ENCODE peak calls at places on chromosomes 6 and 20, in nine cellular contexts. One of them, this sample, is unnamed.

GRCh38 chr20:58753929-58754551 is 61.4 kb downstream of the NPEPL1 start:
- DNase-seq in astrocyte of the spinal cord: no peak
- DNase-seq in GM12865: no peak
- DNase-seq in tibial artery: no peak
- DNase-seq in AG10803: no peak
- DNase-seq in nephron progenitor cell: no peak
- DNase-seq in HCT116: no peak
- DNase-seq in left ventricle myocardium inferior: no peak
- DNase-seq in ovary: no peak
- DNase-seq in this sample: peak

GRCh38 chr6:135535989-135536414 is 38.5 kb upstream of the AHI1 start:
- DNase-seq in astrocyte of the spinal cord: peak
- DNase-seq in GM12865: peak
- DNase-seq in tibial artery: no peak
- DNase-seq in AG10803: peak
- DNase-seq in nephron progenitor cell: peak
- DNase-seq in HCT116: peak
- DNase-seq in left ventricle myocardium inferior: no peak
- DNase-seq in ovary: no peak
- DNase-seq in this sample: no peak

GRCh38 chr20:49450281-49450707 is 32.2 kb downstream of the KCNB1 start:
- DNase-seq in astrocyte of the spinal cord: no peak
- DNase-seq in GM12865: no peak
- DNase-seq in tibial artery: no peak
- DNase-seq in AG10803: no peak
- DNase-seq in nephron progenitor cell: no peak
- DNase-seq in HCT116: no peak
- DNase-seq in left ventricle myocardium inferior: no peak
- DNase-seq in ovary: no peak
- DNase-seq in this sample: no peak

GRCh38 chr20:57717797-57718196 is 8.0 kb upstream of the PMEPA1 start:
- DNase-seq in astrocyte of the spinal cord: no peak
- DNase-seq in GM12865: no peak
- DNase-seq in tibial artery: no peak
- DNase-seq in AG10803: peak
- DNase-seq in nephron progenitor cell: no peak
- DNase-seq in HCT116: no peak
- DNase-seq in left ventricle myocardium inferior: no peak
- DNase-seq in ovary: no peak
- DNase-seq in this sample: no peak

GRCh38 chr20:53021934-53022333 is 49.8 kb downstream of the TSHZ2 start:
- DNase-seq in astrocyte of the spinal cord: no peak
- DNase-seq in GM12865: peak
- DNase-seq in tibial artery: no peak
- DNase-seq in AG10803: no peak
- DNase-seq in nephron progenitor cell: no peak
- DNase-seq in HCT116: no peak
- DNase-seq in left ventricle myocardium inferior: no peak
- DNase-seq in ovary: no peak
- DNase-seq in this sample: no peak

GRCh38 chr6:160421854-160422253 is 73.7 kb downstream of the SLC22A3 start:
- DNase-seq in astrocyte of the spinal cord: no peak
- DNase-seq in GM12865: no peak
- DNase-seq in tibial artery: peak
- DNase-seq in AG10803: peak
- DNase-seq in nephron progenitor cell: no peak
- DNase-seq in HCT116: no peak
- DNase-seq in left ventricle myocardium inferior: peak
- DNase-seq in ovary: peak
- DNase-seq in this sample: no peak

GRCh38 chr6:150702675-150703074 is 103.0 kb downstream of the PLEKHG1 start:
- DNase-seq in astrocyte of the spinal cord: no peak
- DNase-seq in GM12865: no peak
- DNase-seq in tibial artery: no peak
- DNase-seq in AG10803: no peak
- DNase-seq in nephron progenitor cell: no peak
- DNase-seq in HCT116: no peak
- DNase-seq in left ventricle myocardium inferior: no peak
- DNase-seq in ovary: no peak
- DNase-seq in this sample: no peak

GRCh38 chr20:6583134-6583738 is 184.2 kb upstream of the BMP2 start:
- DNase-seq in astrocyte of the spinal cord: peak
- DNase-seq in GM12865: peak
- DNase-seq in tibial artery: no peak
- DNase-seq in AG10803: peak
- DNase-seq in nephron progenitor cell: peak
- DNase-seq in HCT116: no peak
- DNase-seq in left ventricle myocardium inferior: peak
- DNase-seq in ovary: no peak
- DNase-seq in this sample: peak

GRCh38 chr20:45951925-45952834 is 17.7 kb downstream of the PCIF1 start:
- DNase-seq in astrocyte of the spinal cord: no peak
- DNase-seq in GM12865: no peak
- DNase-seq in tibial artery: no peak
- DNase-seq in AG10803: no peak
- DNase-seq in nephron progenitor cell: no peak
- DNase-seq in HCT116: no peak
- DNase-seq in left ventricle myocardium inferior: no peak
- DNase-seq in ovary: no peak
- DNase-seq in this sample: peak

GRCh38 chr6:142940487-142940886 is 4.5 kb downstream of the HIVEP2 start:
- DNase-seq in astrocyte of the spinal cord: peak
- DNase-seq in GM12865: no peak
- DNase-seq in tibial artery: no peak
- DNase-seq in AG10803: peak
- DNase-seq in nephron progenitor cell: no peak
- DNase-seq in HCT116: no peak
- DNase-seq in left ventricle myocardium inferior: no peak
- DNase-seq in ovary: no peak
- DNase-seq in this sample: no peak

GRCh38 chr6:6676910-6677441 is 88.5 kb downstream of the LY86 start:
- DNase-seq in astrocyte of the spinal cord: peak
- DNase-seq in GM12865: peak
- DNase-seq in tibial artery: peak
- DNase-seq in AG10803: peak
- DNase-seq in nephron progenitor cell: peak
- DNase-seq in HCT116: peak
- DNase-seq in left ventricle myocardium inferior: peak
- DNase-seq in ovary: peak
- DNase-seq in this sample: peak

GRCh38 chr6:101876431-101876830 is 482.9 kb downstream of the GRIK2 start:
- DNase-seq in astrocyte of the spinal cord: no peak
- DNase-seq in GM12865: no peak
- DNase-seq in tibial artery: no peak
- DNase-seq in AG10803: no peak
- DNase-seq in nephron progenitor cell: no peak
- DNase-seq in HCT116: no peak
- DNase-seq in left ventricle myocardium inferior: no peak
- DNase-seq in ovary: no peak
- DNase-seq in this sample: no peak

GRCh38 chr20:24773751-24774201 is 175.3 kb upstream of the CST7 start:
- DNase-seq in astrocyte of the spinal cord: peak
- DNase-seq in GM12865: peak
- DNase-seq in tibial artery: peak
- DNase-seq in AG10803: peak
- DNase-seq in nephron progenitor cell: no peak
- DNase-seq in HCT116: no peak
- DNase-seq in left ventricle myocardium inferior: no peak
- DNase-seq in ovary: no peak
- DNase-seq in this sample: peak

GRCh38 chr6:50845499-50846108 is 26.9 kb downstream of the TFAP2B start:
- DNase-seq in astrocyte of the spinal cord: no peak
- DNase-seq in GM12865: no peak
- DNase-seq in tibial artery: no peak
- DNase-seq in AG10803: no peak
- DNase-seq in nephron progenitor cell: no peak
- DNase-seq in HCT116: no peak
- DNase-seq in left ventricle myocardium inferior: no peak
- DNase-seq in ovary: no peak
- DNase-seq in this sample: no peak

GRCh38 chr6:169556758-169557505 is 144.9 kb downstream of the WDR27 start:
- DNase-seq in astrocyte of the spinal cord: no peak
- DNase-seq in GM12865: peak
- DNase-seq in tibial artery: no peak
- DNase-seq in AG10803: peak
- DNase-seq in nephron progenitor cell: no peak
- DNase-seq in HCT116: no peak
- DNase-seq in left ventricle myocardium inferior: no peak
- DNase-seq in ovary: no peak
- DNase-seq in this sample: no peak

GRCh38 chr6:12343440-12344162 is 53.4 kb downstream of the EDN1 start:
- DNase-seq in astrocyte of the spinal cord: no peak
- DNase-seq in GM12865: no peak
- DNase-seq in tibial artery: no peak
- DNase-seq in AG10803: no peak
- DNase-seq in nephron progenitor cell: no peak
- DNase-seq in HCT116: no peak
- DNase-seq in left ventricle myocardium inferior: no peak
- DNase-seq in ovary: no peak
- DNase-seq in this sample: no peak

GRCh38 chr20:5353624-5354496 is 37.1 kb upstream of the PROKR2 start:
- DNase-seq in astrocyte of the spinal cord: peak
- DNase-seq in GM12865: no peak
- DNase-seq in tibial artery: no peak
- DNase-seq in AG10803: peak
- DNase-seq in nephron progenitor cell: no peak
- DNase-seq in HCT116: peak
- DNase-seq in left ventricle myocardium inferior: no peak
- DNase-seq in ovary: no peak
- DNase-seq in this sample: no peak

GRCh38 chr20:12961725-12962124 is 47.0 kb upstream of the SPTLC3 start:
- DNase-seq in astrocyte of the spinal cord: no peak
- DNase-seq in GM12865: no peak
- DNase-seq in tibial artery: no peak
- DNase-seq in AG10803: no peak
- DNase-seq in nephron progenitor cell: no peak
- DNase-seq in HCT116: no peak
- DNase-seq in left ventricle myocardium inferior: no peak
- DNase-seq in ovary: no peak
- DNase-seq in this sample: no peak

GRCh38 chr6:129317931-129318820 is 391.8 kb downstream of the ARHGAP18 start:
- DNase-seq in astrocyte of the spinal cord: peak
- DNase-seq in GM12865: no peak
- DNase-seq in tibial artery: no peak
- DNase-seq in AG10803: peak
- DNase-seq in nephron progenitor cell: no peak
- DNase-seq in HCT116: no peak
- DNase-seq in left ventricle myocardium inferior: no peak
- DNase-seq in ovary: no peak
- DNase-seq in this sample: no peak

GRCh38 chr6:108117427-108118358 is 43.2 kb upstream of the OSTM1 start:
- DNase-seq in astrocyte of the spinal cord: no peak
- DNase-seq in GM12865: peak
- DNase-seq in tibial artery: no peak
- DNase-seq in AG10803: no peak
- DNase-seq in nephron progenitor cell: peak
- DNase-seq in HCT116: no peak
- DNase-seq in left ventricle myocardium inferior: peak
- DNase-seq in ovary: peak
- DNase-seq in this sample: peak
- TF ChIP-seq CTCF in astrocyte of the spinal cord: no peak
- TF ChIP-seq CTCF in GM12865: no peak
- TF ChIP-seq CTCF in tibial artery: no peak
- TF ChIP-seq CTCF in AG10803: no peak
- TF ChIP-seq CTCF in nephron progenitor cell: no peak
- TF ChIP-seq CTCF in HCT116: no peak
- TF ChIP-seq CTCF in left ventricle myocardium inferior: no peak
- TF ChIP-seq CTCF in ovary: no peak
- TF ChIP-seq CTCF in this sample: no peak

GRCh38 chr6:145214570-145214969 is 520.8 kb downstream of the EPM2A start:
- DNase-seq in astrocyte of the spinal cord: peak
- DNase-seq in GM12865: peak
- DNase-seq in tibial artery: no peak
- DNase-seq in AG10803: peak
- DNase-seq in nephron progenitor cell: peak
- DNase-seq in HCT116: peak
- DNase-seq in left ventricle myocardium inferior: no peak
- DNase-seq in ovary: no peak
- DNase-seq in this sample: no peak
- TF ChIP-seq CTCF in astrocyte of the spinal cord: peak
- TF ChIP-seq CTCF in GM12865: peak
- TF ChIP-seq CTCF in tibial artery: peak
- TF ChIP-seq CTCF in AG10803: peak
- TF ChIP-seq CTCF in nephron progenitor cell: peak
- TF ChIP-seq CTCF in HCT116: peak
- TF ChIP-seq CTCF in left ventricle myocardium inferior: peak
- TF ChIP-seq CTCF in ovary: peak
- TF ChIP-seq CTCF in this sample: peak

GRCh38 chr6:90868656-90869055 is 281.8 kb upstream of the MAP3K7 start:
- DNase-seq in astrocyte of the spinal cord: no peak
- DNase-seq in GM12865: no peak
- DNase-seq in tibial artery: no peak
- DNase-seq in AG10803: no peak
- DNase-seq in nephron progenitor cell: no peak
- DNase-seq in HCT116: no peak
- DNase-seq in left ventricle myocardium inferior: no peak
- DNase-seq in ovary: no peak
- DNase-seq in this sample: no peak
- TF ChIP-seq CTCF in astrocyte of the spinal cord: no peak
- TF ChIP-seq CTCF in GM12865: no peak
- TF ChIP-seq CTCF in tibial artery: no peak
- TF ChIP-seq CTCF in AG10803: no peak
- TF ChIP-seq CTCF in nephron progenitor cell: no peak
- TF ChIP-seq CTCF in HCT116: no peak
- TF ChIP-seq CTCF in left ventricle myocardium inferior: no peak
- TF ChIP-seq CTCF in ovary: no peak
- TF ChIP-seq CTCF in this sample: no peak

GRCh38 chr20:37543828-37544227 is 16.2 kb upstream of the BLCAP start:
- DNase-seq in astrocyte of the spinal cord: no peak
- DNase-seq in GM12865: no peak
- DNase-seq in tibial artery: no peak
- DNase-seq in AG10803: peak
- DNase-seq in nephron progenitor cell: no peak
- DNase-seq in HCT116: no peak
- DNase-seq in left ventricle myocardium inferior: no peak
- DNase-seq in ovary: no peak
- DNase-seq in this sample: no peak
- TF ChIP-seq CTCF in astrocyte of the spinal cord: peak
- TF ChIP-seq CTCF in GM12865: no peak
- TF ChIP-seq CTCF in tibial artery: no peak
- TF ChIP-seq CTCF in AG10803: peak
- TF ChIP-seq CTCF in nephron progenitor cell: peak
- TF ChIP-seq CTCF in HCT116: peak
- TF ChIP-seq CTCF in left ventricle myocardium inferior: peak
- TF ChIP-seq CTCF in ovary: no peak
- TF ChIP-seq CTCF in this sample: no peak